ENCODE peak calls at places on chromosomes 3 and 15, in four cellular contexts. V is psoas muscle, J is RWPE2, I is Caco-2. C is an unnamed sample. For H3K4me1, the result is how much of the 10 kb centered on the place peaks cover.

GRCh38 chr15:55789066-55789660 is 46.2 kb upstream of the PRTG start:
- DNase-seq in J (no peak), I (peak), V (no peak), C (peak)

GRCh38 chr3:48012659-48013058 is 3.6 kb downstream of the MAP4 start:
- DNase-seq in V (no peak), I (no peak), J (no peak), C (no peak)

GRCh38 chr3:126604691-126605090 is 46.0 kb upstream of the C3orf22 start:
- DNase-seq in J (no peak), V (no peak), I (no peak), C (no peak)

GRCh38 chr3:69855436-69856162 is 116.3 kb downstream of the MITF start:
- DNase-seq in V (no peak), J (no peak), I (no peak), C (no peak)

GRCh38 chr3:171561601-171562323 is 101.6 kb upstream of the TNIK start:
- DNase-seq in I (no peak), J (no peak), V (no peak), C (no peak)

GRCh38 chr3:185796431-185797107 is 28.3 kb downstream of the IGF2BP2 start:
- DNase-seq in V (no peak), I (peak), J (no peak), C (no peak)

GRCh38 chr3:120177907-120178306 is 83.7 kb upstream of the GSK3B start:
- DNase-seq in I (no peak), V (no peak), J (no peak), C (no peak)

GRCh38 chr3:17151598-17152373 is 267.0 kb downstream of the PLCL2 start:
- DNase-seq in J (no peak), I (no peak), V (peak), C (peak)

GRCh38 chr3:124529826-124530571 is 200.3 kb upstream of the UMPS start:
- DNase-seq in V (no peak), I (no peak), J (no peak), C (no peak)

GRCh38 chr15:83206971-83207621 is 527 bp downstream of the HDGFL3 start:
- DNase-seq in I (peak), J (peak), V (peak), C (peak)

GRCh38 chr3:38651153-38651789 is 1.8 kb upstream of the SCN5A start:
- DNase-seq in I (peak), J (no peak), V (peak), C (peak)

GRCh38 chr15:48046813-48047483 is 73.8 kb upstream of the SLC24A5 start:
- DNase-seq in J (no peak), V (no peak), I (no peak), C (no peak)

GRCh38 chr15:36449084-36449661 is 130.3 kb upstream of the CDIN1 start:
- DNase-seq in V (no peak), I (peak), J (no peak), C (no peak)

GRCh38 chr15:62928996-62929350 is 113.6 kb upstream of the TPM1 start:
- DNase-seq in J (peak), V (no peak), I (no peak), C (no peak)

GRCh38 chr3:133466531-133467386 is 66.9 kb downstream of the BFSP2 start:
- DNase-seq in I (no peak), J (no peak), V (peak), C (no peak)
- H3K4me3 ChIP-seq in I (no peak), J (no peak), V (no peak), C (no peak)

DNA sequence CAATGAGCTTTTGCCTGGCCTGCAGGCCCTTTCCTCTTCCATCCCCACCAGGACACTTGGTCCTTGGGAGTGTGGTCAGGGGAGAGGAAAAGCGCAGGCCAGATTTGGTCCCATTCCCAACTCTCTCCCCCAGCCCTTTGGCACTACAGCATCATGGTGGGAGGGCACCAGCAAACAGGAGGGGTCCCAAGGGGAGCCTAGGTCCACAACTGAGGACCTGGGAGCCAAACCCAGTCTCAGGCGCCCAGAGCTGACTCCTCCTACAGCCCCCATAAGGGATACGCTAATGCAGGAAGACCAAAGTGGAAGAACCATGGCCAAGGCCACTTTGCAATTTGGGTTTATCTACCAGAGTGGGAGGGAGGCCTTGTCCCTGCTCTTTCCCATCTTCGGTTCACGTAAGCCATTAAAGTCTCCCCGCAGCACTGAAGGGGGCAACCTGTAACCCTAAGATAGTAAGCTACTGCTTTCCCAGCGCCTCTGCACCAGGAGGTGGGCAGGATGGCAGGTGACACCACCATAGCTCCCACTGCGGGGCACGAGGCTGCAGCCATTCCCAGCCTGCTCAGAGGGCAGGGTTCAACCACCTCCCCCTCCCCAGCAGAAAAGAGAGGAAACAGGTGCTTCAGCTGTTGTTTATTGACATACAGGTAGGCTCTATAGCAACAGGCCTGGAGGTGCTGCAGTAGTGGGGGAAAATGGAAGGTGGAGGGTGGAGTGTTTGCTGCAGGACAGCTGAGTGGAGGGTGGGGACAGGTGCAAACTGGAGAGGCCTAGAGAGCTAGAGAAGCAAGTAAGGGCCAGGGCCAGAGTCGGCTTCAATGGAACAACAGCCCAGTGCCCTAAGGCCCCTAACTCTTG is 1.1 kb upstream of the GRAMD2A start:
- DNase-seq in I (no peak), J (no peak), V (no peak), C (no peak)
- H3K4me1 ChIP-seq in I (under half), J (under half), V (under half), C (under half)

GRCh38 chr3:61616586-61616985 is 55.2 kb downstream of the PTPRG start:
- DNase-seq in J (no peak), I (no peak), V (no peak), C (no peak)

GRCh38 chr3:61617041-61617440 is 55.7 kb downstream of the PTPRG start:
- DNase-seq in V (no peak), I (no peak), J (no peak), C (no peak)

GRCh38 chr3:61615643-61616042 is 54.3 kb downstream of the PTPRG start:
- DNase-seq in J (no peak), V (peak), I (no peak), C (no peak)

GRCh38 chr3:61617651-61618050 is 56.3 kb downstream of the PTPRG start:
- DNase-seq in J (no peak), V (no peak), I (no peak), C (no peak)

DNA sequence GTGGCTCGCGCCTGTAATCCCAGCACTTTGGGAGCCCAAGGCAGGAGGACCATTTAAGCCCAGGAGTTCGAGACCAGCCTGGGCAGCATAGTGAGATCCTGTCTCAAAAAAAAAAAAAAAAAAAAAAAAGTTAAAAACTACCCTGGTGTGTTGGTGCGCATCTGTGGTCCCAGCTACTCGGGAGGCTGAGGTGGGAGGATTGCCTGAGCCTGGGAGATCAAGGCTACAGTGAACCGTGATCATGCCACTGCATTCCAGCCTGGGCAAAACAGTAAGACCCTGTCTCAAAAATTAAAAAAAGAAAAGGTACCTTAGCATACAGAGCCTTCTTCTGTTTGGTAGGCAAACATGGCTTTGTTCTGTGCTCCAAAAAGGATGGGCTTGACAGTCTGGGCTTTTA is 57.5 kb downstream of the PTPRG start:
- DNase-seq in I (no peak), V (no peak), J (no peak), C (no peak)
- TF ChIP-seq CTCF in I (no peak), V (no peak), J (no peak), C (no peak)

GRCh38 chr15:57217716-57218598 is 158.3 kb upstream of the CGNL1 start:
- DNase-seq in J (no peak), I (no peak), V (no peak), C (no peak)
- H3K4me3 ChIP-seq in J (no peak), I (no peak), V (no peak), C (no peak)

GRCh38 chr15:90213123-90213817 is 12.1 kb downstream of the SEMA4B start:
- DNase-seq in V (no peak), J (no peak), I (peak), C (peak)

GRCh38 chr15:90211440-90212168 is 10.5 kb downstream of the SEMA4B start:
- DNase-seq in V (no peak), J (peak), I (no peak), C (peak)

GRCh38 chr15:90212221-90213079 is 11.3 kb downstream of the SEMA4B start:
- DNase-seq in V (no peak), J (no peak), I (no peak), C (peak)

GRCh38 chr15:90213818-90214204 is 12.7 kb downstream of the SEMA4B start:
- DNase-seq in I (no peak), J (no peak), V (no peak), C (peak)

DNA sequence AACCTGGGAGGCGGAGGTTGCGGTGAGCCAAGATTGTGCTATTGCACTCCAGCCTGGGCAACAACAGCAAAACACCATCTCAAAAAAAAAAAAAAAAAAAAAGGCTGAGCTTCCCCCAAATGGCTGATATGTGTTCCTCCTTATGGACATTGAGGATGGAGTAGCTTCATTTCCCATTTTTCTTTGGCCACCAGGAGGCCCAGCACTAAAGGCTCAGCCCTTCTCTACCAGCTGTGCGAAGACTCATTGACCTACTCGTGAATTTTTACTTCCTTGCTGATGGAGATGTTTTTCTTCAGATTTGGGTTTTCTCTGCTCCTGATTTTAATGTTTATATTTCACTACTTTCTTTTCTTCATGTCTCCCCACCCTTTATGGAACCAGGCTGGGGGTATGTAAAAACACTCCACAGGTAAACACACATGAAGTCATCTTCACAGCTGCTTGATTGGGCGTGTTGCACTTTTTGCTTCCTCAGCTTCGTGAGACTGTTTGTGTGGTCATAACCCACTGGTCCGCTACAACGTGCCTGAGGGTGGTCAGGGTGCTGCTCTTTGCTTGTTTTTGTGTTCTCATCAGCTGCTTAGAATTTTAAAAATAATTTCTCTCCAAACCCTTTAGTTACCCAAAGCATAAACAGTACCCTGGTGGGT is 13.5 kb downstream of the SEMA4B start:
- DNase-seq in J (no peak), I (no peak), V (no peak), C (no peak)
- H3K4me1 ChIP-seq in J (under half), I (under half), V (under half), C (under half)

DNA sequence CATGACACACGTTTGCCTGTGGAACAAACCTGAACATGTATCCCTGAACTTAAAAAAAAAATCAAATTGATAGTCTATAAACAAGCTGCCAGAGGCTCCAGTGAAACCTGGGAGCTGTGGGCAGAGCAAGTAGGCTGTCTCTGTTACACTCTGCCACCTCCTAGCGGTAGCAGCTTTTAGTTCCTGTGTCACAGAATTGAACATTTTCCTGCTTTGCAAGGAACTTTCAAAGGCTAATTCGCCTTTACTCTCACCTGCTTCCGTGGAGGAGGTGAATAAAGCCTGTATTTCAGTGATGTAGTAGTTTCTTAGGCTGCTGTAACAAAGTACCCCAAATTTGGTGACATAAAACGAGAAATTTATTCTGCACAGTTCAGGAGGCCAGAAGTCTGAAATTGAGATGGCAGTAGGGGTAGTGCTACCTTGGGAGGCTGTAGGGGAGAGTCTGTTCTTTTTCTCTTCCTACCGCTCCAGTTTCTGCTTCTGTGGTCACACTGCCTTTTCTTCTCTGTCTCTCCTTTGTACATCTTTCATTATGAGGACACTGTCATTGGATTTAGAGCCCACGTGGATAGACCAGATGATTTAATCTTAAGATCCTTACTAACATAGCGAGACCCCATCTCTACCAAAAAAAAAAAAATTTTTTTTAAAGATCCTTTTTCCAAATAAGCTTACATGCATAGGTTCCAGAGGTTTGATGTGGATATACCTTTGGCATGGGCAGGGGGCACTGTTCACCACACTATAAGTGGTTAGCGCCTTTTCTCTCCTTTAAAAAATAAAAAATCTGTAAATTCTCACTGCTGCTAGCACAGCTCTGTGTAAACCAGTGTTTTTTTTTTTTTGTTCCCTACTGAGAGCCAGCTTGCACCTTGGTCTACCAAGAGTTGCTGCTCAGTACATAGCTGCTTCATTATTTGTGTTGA is 25.3 kb downstream of the FBXO22 start:
- DNase-seq in V (no peak), I (peak), J (no peak), C (peak)
- TF ChIP-seq CTCF in V (no peak), I (peak), J (peak), C (no peak)